ENCODE peak calls at places on chromosomes 12 and 14, in nine cellular contexts. T, W, C, L, H, Q, M, U and N are unnamed samples.

GRCh38 chr14:101065246-101065645 is 161.7 kb upstream of the RTL1 start:
- DNase-seq in T (no peak), W (no peak), C (peak; percentile 22), L (no peak), H (peak; percentile 23), Q (no peak), M (no peak), U (no peak), N (no peak)

GRCh38 chr12:12540261-12541013 is 22.2 kb downstream of the DUSP16 start:
- DNase-seq in T (no peak), W (no peak), C (no peak), L (no peak), H (no peak), Q (no peak), M (no peak), U (no peak), N (no peak)

GRCh38 chr12:3436496-3437060 is 54.4 kb upstream of the PRMT8 start:
- DNase-seq in T (no peak), W (peak; percentile 16), C (no peak), L (no peak), H (no peak), Q (no peak), M (no peak), U (no peak), N (no peak)

GRCh38 chr12:113587720-113588119 is 116.0 kb upstream of the LHX5 start:
- DNase-seq in T (no peak), W (no peak), C (no peak), L (no peak), H (no peak), Q (no peak), M (no peak), U (no peak), N (no peak)

GRCh38 chr14:30679032-30679431 is 56.9 kb downstream of the SCFD1 start:
- DNase-seq in T (no peak), W (no peak), C (no peak), L (no peak), H (no peak), Q (no peak), M (no peak), U (no peak), N (no peak)

GRCh38 chr12:79344855-79345840 is 345.6 kb downstream of the PAWR start:
- DNase-seq in T (peak; percentile 73), W (peak; percentile 43), C (no peak), L (no peak), H (no peak), Q (peak; percentile 79), M (no peak), U (no peak), N (peak; percentile 46)

GRCh38 chr12:122413516-122414404 is 8.7 kb downstream of the CLIP1 start:
- DNase-seq in T (peak; percentile 84), W (no peak), C (no peak), L (no peak), H (no peak), Q (no peak), M (no peak), U (no peak), N (no peak)

GRCh38 chr14:94395306-94395899 is 7.0 kb upstream of the SERPINA1 start:
- DNase-seq in T (no peak), W (no peak), C (no peak), L (no peak), H (no peak), Q (no peak), M (no peak), U (no peak), N (no peak)

GRCh38 chr14:90274808-90275454 is 18.6 kb downstream of the PSMC1 start:
- DNase-seq in T (no peak), W (no peak), C (no peak), L (peak; percentile 51), H (no peak), Q (peak; percentile 91), M (peak; percentile 49), U (no peak), N (no peak)

GRCh38 chr12:120231316-120232011 is 30.6 kb upstream of the RPLP0 start:
- DNase-seq in T (peak; percentile 33), W (peak; percentile 16), C (no peak), L (peak; percentile 85), H (no peak), Q (peak; percentile 97), M (peak; percentile 79), U (peak; percentile 63), N (peak; percentile 95)

GRCh38 chr12:30461011-30461670 is 234.5 kb downstream of the IPO8 start:
- DNase-seq in T (no peak), W (no peak), C (no peak), L (no peak), H (no peak), Q (no peak), M (no peak), U (no peak), N (no peak)

GRCh38 chr12:117118838-117119591 is 19.8 kb upstream of the TESC start:
- DNase-seq in T (no peak), W (no peak), C (no peak), L (no peak), H (peak; percentile 70), Q (no peak), M (no peak), U (no peak), N (no peak)

GRCh38 chr12:124098101-124098757 is 125.2 kb downstream of the ZNF664 start:
- DNase-seq in T (no peak), W (no peak), C (no peak), L (no peak), H (no peak), Q (no peak), M (no peak), U (no peak), N (no peak)

GRCh38 chr12:80419660-80420059 is 24.4 kb upstream of the PTPRQ start:
- DNase-seq in T (no peak), W (no peak), C (no peak), L (no peak), H (no peak), Q (no peak), M (no peak), U (no peak), N (no peak)

GRCh38 chr12:50220357-50221061 is 53.3 kb upstream of the CERS5 start:
- DNase-seq in T (no peak), W (no peak), C (no peak), L (peak; percentile 52), H (no peak), Q (peak; percentile 82), M (no peak), U (no peak), N (no peak)

GRCh38 chr12:29320295-29321090 is 60.5 kb downstream of the ERGIC2 start:
- DNase-seq in T (no peak), W (no peak), C (no peak), L (no peak), H (no peak), Q (peak; percentile 64), M (peak; percentile 65), U (no peak), N (peak; percentile 18)

GRCh38 chr12:6387541-6387940 is 3.6 kb downstream of the LTBR start:
- DNase-seq in T (no peak), W (no peak), C (no peak), L (no peak), H (no peak), Q (no peak), M (no peak), U (no peak), N (no peak)

GRCh38 chr12:26918321-26919215 is 19.2 kb downstream of the INTS13 start:
- DNase-seq in T (no peak), W (no peak), C (no peak), L (no peak), H (no peak), Q (peak; percentile 19), M (no peak), U (no peak), N (peak; percentile 48)

GRCh38 chr14:73802431-73803188 is 49.0 kb upstream of the PTGR2 start:
- DNase-seq in T (no peak), W (no peak), C (no peak), L (no peak), H (no peak), Q (peak; percentile 44), M (no peak), U (no peak), N (no peak)

GRCh38 chr12:79521576-79521975 is 169.2 kb downstream of the PAWR start:
- DNase-seq in T (no peak), W (no peak), C (no peak), L (no peak), H (no peak), Q (peak; percentile 32), M (no peak), U (no peak), N (no peak)

GRCh38 chr14:104877806-104878550 is 12.9 kb downstream of the CEP170B start:
- DNase-seq in T (peak; percentile 62), W (no peak), C (no peak), L (no peak), H (no peak), Q (no peak), M (no peak), U (no peak), N (no peak)

GRCh38 chr14:57390806-57391562 is 598 bp downstream of the NAA30 start:
- DNase-seq in T (peak; percentile 19), W (peak; percentile 29), C (peak; percentile 71), L (peak; percentile 29), H (no peak), Q (peak; percentile 55), M (no peak), U (peak; percentile 15), N (peak; percentile 56)

GRCh38 chr12:54201001-54201794 is 12.4 kb upstream of the SMUG1 start:
- DNase-seq in T (no peak), W (peak; percentile 52), C (peak; percentile 68), L (peak; percentile 73), H (peak; percentile 50), Q (peak; percentile 82), M (no peak), U (peak; percentile 51), N (peak; percentile 74)

GRCh38 chr14:73787760-73788508 is 63.7 kb upstream of the PTGR2 start:
- DNase-seq in T (peak; percentile 18), W (no peak), C (peak; percentile 9), L (peak; percentile 66), H (no peak), Q (peak; percentile 41), M (no peak), U (no peak), N (no peak)